ENCODE peak calls at places on chromosomes 2 and 18, in six cellular contexts. L, O, Q, I, X and D are unnamed samples.

GRCh38 chr18:36580874-36581750 is 247.7 kb downstream of the TPGS2 start:
- DNase-seq in L (no peak), O (peak), Q (no peak), I (no peak), X (no peak), D (no peak)

GRCh38 chr2:20443276-20443920 is 3.5 kb upstream of the RHOB start:
- DNase-seq in L (peak), O (no peak), Q (no peak), I (peak), X (peak), D (peak)

GRCh38 chr2:140247451-140248205 is 1467.4 kb upstream of the NXPH2 start:
- DNase-seq in L (no peak), O (peak), Q (no peak), I (no peak), X (no peak), D (no peak)

GRCh38 chr18:50277935-50278334 is 3.4 kb downstream of the MBD1 start:
- DNase-seq in L (no peak), O (no peak), Q (no peak), I (no peak), X (no peak), D (no peak)

GRCh38 chr2:159292157-159292556 is 5.7 kb upstream of the WDSUB1 start:
- DNase-seq in L (no peak), O (no peak), Q (no peak), I (peak), X (no peak), D (no peak)

GRCh38 chr18:9513971-9514512 is 38.7 kb downstream of the RALBP1 start:
- DNase-seq in L (no peak), O (peak), Q (no peak), I (no peak), X (no peak), D (no peak)

GRCh38 chr2:8520791-8521344 is 161.0 kb upstream of the ID2 start:
- DNase-seq in L (no peak), O (no peak), Q (no peak), I (no peak), X (no peak), D (no peak)

GRCh38 chr2:133982231-133982630 is 271.6 kb upstream of the MGAT5 start:
- DNase-seq in L (no peak), O (no peak), Q (no peak), I (no peak), X (no peak), D (no peak)

GRCh38 chr2:232341739-232342126 is 36.8 kb upstream of the ALPP start:
- DNase-seq in L (no peak), O (no peak), Q (no peak), I (no peak), X (no peak), D (no peak)

GRCh38 chr2:25955036-25955435 is 27.3 kb downstream of the KIF3C start:
- DNase-seq in L (no peak), O (no peak), Q (no peak), I (no peak), X (no peak), D (no peak)

GRCh38 chr2:234373791-234374508 is 122.9 kb downstream of the ARL4C start:
- DNase-seq in L (no peak), O (no peak), Q (no peak), I (no peak), X (no peak), D (no peak)

GRCh38 chr2:240786871-240787311 is 33.1 kb downstream of the KIF1A start:
- DNase-seq in L (no peak), O (no peak), Q (no peak), I (no peak), X (no peak), D (no peak)

GRCh38 chr2:24492283-24493272 is 1.5 kb downstream of the NCOA1 start:
- DNase-seq in L (no peak), O (no peak), Q (no peak), I (no peak), X (no peak), D (no peak)

GRCh38 chr2:105546623-105546964 is 147.7 kb upstream of the FHL2 start:
- DNase-seq in L (no peak), O (no peak), Q (no peak), I (no peak), X (no peak), D (no peak)

GRCh38 chr2:221848286-221848685 is 276.2 kb upstream of the EPHA4 start:
- DNase-seq in L (no peak), O (no peak), Q (no peak), I (no peak), X (no peak), D (no peak)

GRCh38 chr2:43798300-43798699 is 24.5 kb downstream of the DYNC2LI1 start:
- DNase-seq in L (no peak), O (no peak), Q (no peak), I (no peak), X (no peak), D (no peak)
- TF ChIP-seq CTCF in L (peak), O (peak), Q (peak), I (peak), X (no peak), D (peak)

GRCh38 chr2:216004408-216005283 is 8.7 kb downstream of the MREG start:
- DNase-seq in L (no peak), O (no peak), Q (no peak), I (no peak), X (peak), D (no peak)

GRCh38 chr2:216001612-216002215 is 11.6 kb downstream of the MREG start:
- DNase-seq in L (no peak), O (no peak), Q (no peak), I (no peak), X (peak), D (no peak)

GRCh38 chr2:216002693-216003092 is 10.7 kb downstream of the MREG start:
- DNase-seq in L (no peak), O (no peak), Q (no peak), I (no peak), X (no peak), D (no peak)

GRCh38 chr2:216002274-216002673 is 11.1 kb downstream of the MREG start:
- DNase-seq in L (no peak), O (no peak), Q (no peak), I (no peak), X (no peak), D (no peak)

GRCh38 chr2:216003876-216004275 is 9.5 kb downstream of the MREG start:
- DNase-seq in L (no peak), O (no peak), Q (no peak), I (no peak), X (no peak), D (no peak)
- TF ChIP-seq CTCF in L (no peak), O (no peak), Q (no peak), I (no peak), X (no peak), D (no peak)

GRCh38 chr2:146931109-146931508 is 913.7 kb upstream of the ACVR2A start:
- DNase-seq in L (no peak), O (no peak), Q (no peak), I (no peak), X (no peak), D (no peak)

GRCh38 chr2:146927080-146927714 is 917.6 kb upstream of the ACVR2A start:
- DNase-seq in L (peak), O (no peak), Q (peak), I (peak), X (peak), D (peak)
- TF ChIP-seq CTCF in L (peak), O (peak), Q (peak), I (peak), X (no peak), D (peak)

DNA sequence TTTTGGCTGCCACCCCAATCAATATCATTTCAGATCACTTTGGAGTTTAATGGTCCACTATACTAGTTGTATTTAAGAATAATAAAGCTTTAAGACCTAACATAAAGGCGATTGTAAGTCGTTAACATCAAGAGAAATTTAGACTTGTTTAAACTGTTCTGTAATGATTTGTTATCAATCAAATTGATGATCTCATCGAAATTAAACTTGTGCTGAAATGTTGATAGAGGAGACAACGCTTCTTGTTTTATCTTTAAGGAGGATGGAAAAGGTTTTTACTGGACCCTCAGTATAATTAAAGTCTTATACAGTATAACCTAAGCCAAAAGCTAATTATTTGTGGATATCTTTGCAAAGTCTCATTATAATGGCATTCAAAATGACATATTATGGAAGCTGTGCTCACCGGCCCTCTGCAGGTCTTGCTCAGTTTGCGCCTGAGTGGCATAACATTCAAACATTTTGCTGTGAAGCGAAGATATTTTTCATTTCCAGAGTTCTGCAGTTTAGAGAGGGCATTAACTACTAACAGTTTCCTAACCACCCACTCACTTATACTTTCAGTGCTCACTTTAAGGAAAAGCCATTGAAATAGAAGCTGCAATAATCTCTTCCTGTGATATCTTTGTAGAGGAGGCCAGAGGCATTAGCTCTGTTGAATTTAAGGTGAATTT is 1.4 kb upstream of the SERTAD2 start:
- DNase-seq in L (no peak), O (no peak), Q (no peak), I (no peak), X (no peak), D (no peak)
- TF ChIP-seq CTCF in L (peak), O (peak), Q (peak), I (peak), X (no peak), D (no peak)

GRCh38 chr2:156189584-156189983 is 142.9 kb downstream of the NR4A2 start:
- DNase-seq in L (no peak), O (no peak), Q (no peak), I (no peak), X (no peak), D (no peak)

GRCh38 chr2:156189143-156189542 is 143.4 kb downstream of the NR4A2 start:
- DNase-seq in L (no peak), O (no peak), Q (no peak), I (no peak), X (no peak), D (no peak)

GRCh38 chr2:156191547-156191946 is 141.0 kb downstream of the NR4A2 start:
- DNase-seq in L (no peak), O (no peak), Q (no peak), I (no peak), X (no peak), D (no peak)

GRCh38 chr2:156190532-156190931 is 142.0 kb downstream of the NR4A2 start:
- DNase-seq in L (no peak), O (no peak), Q (no peak), I (no peak), X (no peak), D (no peak)

GRCh38 chr2:156192468-156192867 is 140.1 kb downstream of the NR4A2 start:
- DNase-seq in L (no peak), O (no peak), Q (no peak), I (no peak), X (no peak), D (no peak)
- TF ChIP-seq CTCF in L (no peak), O (peak), Q (no peak), I (peak), X (no peak), D (no peak)